ENCODE peak calls at places on chromosomes 11 and 22, in five cellular contexts. O is pancreas; F is adrenal gland; E is effector memory CD4-positive, alpha-beta T cell; Q is A549. D is an unnamed sample. For H3K4me1, the result is how much of the 10 kb centered on the place peaks cover.

GRCh38 chr11:116415095-116415494 is 357.7 kb downstream of the BUD13 start:
- DNase-seq in O (no peak), F (no peak), E (no peak), Q (peak), D (no peak)

GRCh38 chr22:38721551-38721950 is 15.8 kb downstream of the GTPBP1 start:
- DNase-seq in O (no peak), F (no peak), E (no peak), Q (no peak), D (no peak)

GRCh38 chr11:126345759-126346585 is 9.5 kb upstream of the ST3GAL4 start:
- DNase-seq in O (peak), F (peak), E (no peak), Q (no peak), D (peak)

GRCh38 chr11:44632466-44633123 is 67.1 kb downstream of the CD82 start:
- DNase-seq in O (peak), F (peak), E (no peak), Q (peak), D (no peak)

GRCh38 chr11:119764108-119764874 is 35.3 kb upstream of the NECTIN1 start:
- DNase-seq in O (peak), F (peak), E (no peak), Q (no peak), D (no peak)

GRCh38 chr11:79417069-79417920 is 23.5 kb downstream of the TENM4 start:
- DNase-seq in O (no peak), F (no peak), E (no peak), Q (no peak), D (no peak)

GRCh38 chr11:65498042-65498726 is 661 bp upstream of the MALAT1 start:
- DNase-seq in O (peak), F (peak), E (no peak), Q (peak), D (no peak)

GRCh38 chr11:64186205-64187165 is 514 bp downstream of the STIP1 start:
- DNase-seq in O (peak), F (peak), E (peak), Q (no peak), D (no peak)

GRCh38 chr11:63880031-63880841 is 36.7 kb downstream of the RCOR2 start:
- DNase-seq in O (no peak), F (no peak), E (no peak), Q (no peak), D (no peak)

GRCh38 chr22:30471616-30472318 is at the start of gene SEC14L3:
- DNase-seq in O (no peak), F (no peak), E (no peak), Q (no peak), D (no peak)

GRCh38 chr11:118230088-118230487 is 5.3 kb upstream of the JAML start:
- DNase-seq in O (no peak), F (no peak), E (peak), Q (no peak), D (no peak)

GRCh38 chr11:76269247-76269646 is 62.9 kb upstream of the WNT11 start:
- DNase-seq in O (no peak), F (peak), E (no peak), Q (no peak), D (no peak)

GRCh38 chr11:34185926-34186841 is 80.8 kb downstream of the NAT10 start:
- DNase-seq in O (no peak), F (no peak), E (no peak), Q (no peak), D (no peak)

GRCh38 chr22:45323695-45324094 is 14.0 kb downstream of the FAM118A start:
- DNase-seq in O (no peak), F (no peak), E (no peak), Q (no peak), D (no peak)

GRCh38 chr11:78957481-78958245 is 383.0 kb upstream of the NARS2 start:
- DNase-seq in O (no peak), F (no peak), E (no peak), Q (no peak), D (no peak)

GRCh38 chr11:8261921-8262551 is 1.6 kb downstream of the LMO1 start:
- DNase-seq in O (no peak), F (no peak), E (no peak), Q (no peak), D (no peak)

GRCh38 chr11:134843020-134843419 is 431.0 kb upstream of the B3GAT1 start:
- DNase-seq in O (no peak), F (no peak), E (no peak), Q (no peak), D (no peak)

GRCh38 chr11:123707606-123708205 is 33.8 kb downstream of the ZNF202 start:
- DNase-seq in O (peak), F (peak), E (no peak), Q (peak), D (peak)

GRCh38 chr22:46004105-46004866 is 27.3 kb upstream of the WNT7B start:
- DNase-seq in O (no peak), F (no peak), E (no peak), Q (no peak), D (no peak)

GRCh38 chr11:81673001-81673400 is 1060.7 kb downstream of the FAM181B start:
- DNase-seq in O (no peak), F (no peak), E (no peak), Q (no peak), D (no peak)

GRCh38 chr11:19756675-19757475 is 44.2 kb downstream of the NAV2 start:
- DNase-seq in O (no peak), F (no peak), E (no peak), Q (no peak), D (no peak)

GRCh38 chr11:32838505-32839274 is 9.0 kb downstream of the PRRG4 start:
- DNase-seq in O (no peak), F (no peak), E (no peak), Q (peak), D (no peak)

GRCh38 chr11:31656051-31656450 is 146.5 kb downstream of the ELP4 start:
- DNase-seq in O (no peak), F (no peak), E (no peak), Q (peak), D (no peak)

GRCh38 chr11:107999759-108000455 is 8.8 kb upstream of the CUL5 start:
- DNase-seq in O (no peak), F (no peak), E (no peak), Q (peak), D (peak)

GRCh38 chr22:45996241-45997076 is 19.5 kb upstream of the WNT7B start:
- DNase-seq in O (no peak), F (peak), E (no peak), Q (no peak), D (peak)

GRCh38 chr11:46376258-46377050 is 5.0 kb upstream of the MDK start:
- DNase-seq in O (no peak), F (peak), E (no peak), Q (no peak), D (no peak)

GRCh38 chr11:31910950-31911576 is 99.9 kb upstream of the PAX6 start:
- DNase-seq in O (no peak), F (no peak), E (no peak), Q (no peak), D (no peak)

GRCh38 chr11:39374963-39375698 is 2084.3 kb downstream of the LRRC4C start:
- DNase-seq in O (no peak), F (no peak), E (no peak), Q (peak), D (no peak)

GRCh38 chr22:37601540-37602442 is 6.8 kb upstream of the GGA1 start:
- DNase-seq in O (peak), F (no peak), E (no peak), Q (peak), D (peak)

GRCh38 chr11:120612363-120613263 is 101.1 kb downstream of the GRIK4 start:
- DNase-seq in O (no peak), F (no peak), E (no peak), Q (peak), D (no peak)

GRCh38 chr11:9527481-9528140 is 45.9 kb upstream of the WEE1 start:
- DNase-seq in O (no peak), F (no peak), E (no peak), Q (peak), D (no peak)

GRCh38 chr11:78208257-78209165 is 19.8 kb downstream of the USP35 start:
- DNase-seq in O (no peak), F (no peak), E (no peak), Q (no peak), D (no peak)

GRCh38 chr22:42966389-42966998 is 48.5 kb downstream of the PACSIN2 start:
- DNase-seq in O (no peak), F (no peak), E (no peak), Q (no peak), D (no peak)

GRCh38 chr11:68106165-68106940 is 14.8 kb downstream of the CHKA start:
- DNase-seq in O (peak), F (no peak), E (no peak), Q (no peak), D (no peak)

GRCh38 chr11:16605440-16605970 is 132.9 kb upstream of the C11orf58 start:
- DNase-seq in O (no peak), F (peak), E (no peak), Q (no peak), D (no peak)

GRCh38 chr11:76695133-76695532 is 24.6 kb upstream of the LRRC32 start:
- DNase-seq in O (no peak), F (no peak), E (no peak), Q (peak), D (no peak)

GRCh38 chr11:79472736-79473536 is 32.1 kb upstream of the TENM4 start:
- DNase-seq in O (no peak), F (no peak), E (no peak), Q (no peak), D (no peak)

GRCh38 chr11:111334495-111335123 is 36.3 kb downstream of the POU2AF3 start:
- DNase-seq in O (peak), F (no peak), E (no peak), Q (peak), D (no peak)

GRCh38 chr11:115958089-115959000 is 454.1 kb upstream of the CADM1 start:
- DNase-seq in O (no peak), F (no peak), E (no peak), Q (no peak), D (no peak)

DNA sequence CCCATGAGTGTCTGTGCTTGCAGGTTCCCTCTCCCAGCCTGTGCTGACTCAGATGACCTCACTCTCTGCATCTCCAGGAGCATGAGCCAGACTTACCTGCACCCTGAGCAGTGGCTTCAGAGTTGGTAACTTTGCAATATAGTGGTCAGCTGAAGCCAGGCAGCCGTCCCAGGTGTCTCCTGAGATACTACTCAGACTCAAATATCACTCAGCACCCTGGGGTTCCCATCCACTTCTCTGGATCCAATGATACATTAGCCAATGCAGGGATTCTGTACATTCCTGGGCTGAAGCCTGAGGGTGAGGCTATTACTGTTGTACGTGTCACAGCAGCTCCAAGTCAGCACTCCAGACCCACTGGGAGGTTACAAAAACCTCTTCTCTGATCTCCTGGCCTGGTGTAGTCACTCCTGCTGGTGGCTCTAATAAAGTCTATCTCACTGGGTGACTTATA is 87.8 kb upstream of the TOP3B start:
- DNase-seq in O (no peak), F (no peak), E (no peak), Q (no peak), D (no peak)
- H3K4me1 ChIP-seq in O (under half), F (under half), E (under half), Q (under half), D (under half)

GRCh38 chr22:23144432-23144831 is 845 bp upstream of the RAB36 start:
- DNase-seq in O (no peak), F (no peak), E (no peak), Q (no peak), D (no peak)
- H3K4me1 ChIP-seq in O (under half), F (under half), E (under half), Q (under half), D (under half)

DNA sequence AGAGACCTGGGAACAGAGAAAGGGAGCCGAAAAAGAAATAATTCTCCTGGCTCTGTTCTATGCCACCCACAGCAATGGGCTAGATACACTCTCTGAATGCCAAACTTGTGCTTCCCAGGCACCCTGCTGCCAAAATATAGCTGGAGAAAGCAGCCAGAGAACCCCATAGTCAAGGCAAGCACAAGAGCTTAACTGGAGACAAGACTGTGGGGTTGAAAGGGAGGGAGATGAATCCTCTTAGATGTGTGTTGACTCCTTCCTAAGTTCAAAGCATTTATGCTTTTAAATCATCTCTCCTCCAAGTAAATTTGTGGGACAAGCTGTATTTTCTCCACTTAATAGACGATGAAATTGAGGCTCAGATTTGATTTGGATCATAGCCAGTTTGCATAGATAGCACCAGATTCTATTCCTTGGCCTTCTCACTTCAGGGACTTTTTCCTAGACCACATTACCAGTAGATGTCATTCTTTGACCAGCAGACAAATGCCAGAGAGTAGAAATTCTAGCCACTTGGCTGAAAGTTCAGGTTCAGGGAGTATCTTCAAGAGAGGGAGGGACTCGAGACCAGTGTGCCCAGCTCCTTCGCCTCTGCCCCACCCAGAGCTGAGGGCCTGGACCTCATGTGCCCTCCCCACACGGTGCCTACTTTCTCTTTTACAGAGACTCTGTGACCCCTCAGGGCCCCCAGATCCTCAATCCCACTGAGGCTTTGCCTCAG is 16.6 kb upstream of the ETS1 start:
- DNase-seq in O (no peak), F (no peak), E (no peak), Q (no peak), D (no peak)
- H3K4me1 ChIP-seq in O (under half), F (under half), E (under half), Q (under half), D (under half)

GRCh38 chr11:83007909-83008580 is 63.7 kb downstream of the RAB30 start:
- DNase-seq in O (peak), F (peak), E (no peak), Q (no peak), D (peak)

GRCh38 chr11:83008581-83008923 is 63.1 kb downstream of the RAB30 start:
- DNase-seq in O (no peak), F (no peak), E (no peak), Q (no peak), D (no peak)

GRCh38 chr11:83007477-83007876 is 64.2 kb downstream of the RAB30 start:
- DNase-seq in O (no peak), F (no peak), E (no peak), Q (no peak), D (no peak)

GRCh38 chr11:83004855-83005556 is 66.7 kb downstream of the RAB30 start:
- DNase-seq in O (no peak), F (no peak), E (no peak), Q (no peak), D (no peak)

DNA sequence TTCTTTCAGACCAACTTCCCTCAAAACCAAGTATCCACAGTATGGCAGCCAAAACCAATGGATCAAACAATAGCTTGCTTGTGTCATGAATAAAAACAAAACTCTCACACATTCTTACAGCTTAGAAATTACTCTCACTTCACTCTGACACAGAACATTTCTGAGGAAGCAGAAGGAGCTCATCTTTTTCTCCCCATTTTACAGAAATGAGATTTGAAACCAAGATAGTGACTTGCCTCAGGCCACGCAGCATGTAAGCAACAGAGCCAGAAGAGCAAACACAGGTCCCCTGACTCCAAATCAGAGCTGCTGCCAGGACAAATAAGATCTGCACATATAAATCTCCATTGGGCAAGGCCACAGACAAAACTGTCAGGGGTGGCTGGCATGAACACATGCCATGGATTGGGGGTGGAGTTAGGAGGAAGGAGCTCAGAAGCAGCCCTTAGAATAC is 64.8 kb downstream of the RAB30 start:
- DNase-seq in O (peak), F (peak), E (no peak), Q (no peak), D (peak)
- H3K4me1 ChIP-seq in O (under half), F (half or more), E (under half), Q (under half), D (under half)

GRCh38 chr11:94702481-94702880 is 65.7 kb upstream of the AMOTL1 start:
- DNase-seq in O (no peak), F (no peak), E (no peak), Q (no peak), D (no peak)
- H3K4me1 ChIP-seq in O (under half), F (under half), E (under half), Q (under half), D (under half)

GRCh38 chr11:854601-855342 is 12.1 kb downstream of the TSPAN4 start:
- DNase-seq in O (no peak), F (no peak), E (no peak), Q (no peak), D (no peak)

GRCh38 chr11:856397-856796 is 13.7 kb downstream of the TSPAN4 start:
- DNase-seq in O (no peak), F (no peak), E (no peak), Q (no peak), D (no peak)

GRCh38 chr11:855343-855674 is 12.7 kb downstream of the TSPAN4 start:
- DNase-seq in O (no peak), F (no peak), E (no peak), Q (no peak), D (no peak)

GRCh38 chr11:853682-854448 is 11.2 kb downstream of the TSPAN4 start:
- DNase-seq in O (no peak), F (no peak), E (no peak), Q (no peak), D (no peak)

DNA sequence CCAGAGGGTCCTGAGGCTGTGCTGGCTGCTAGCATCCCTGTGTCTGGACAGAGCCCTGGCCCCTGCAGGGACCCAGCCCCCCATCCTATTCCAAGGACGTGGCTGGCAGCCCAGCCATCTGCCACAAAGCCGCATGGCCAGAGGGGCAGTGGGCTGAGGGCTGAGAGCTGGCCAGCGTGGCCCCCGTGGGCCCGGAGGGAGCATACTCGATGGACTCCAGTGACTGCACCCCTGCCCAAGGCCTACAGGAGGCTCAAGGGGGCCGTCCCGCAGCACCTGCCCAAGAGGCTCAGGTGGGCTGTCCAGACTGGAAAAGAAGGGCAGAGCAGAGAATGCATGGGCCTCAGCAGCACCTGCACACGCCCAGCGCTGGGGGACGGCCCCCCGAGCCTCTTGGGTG is 13.1 kb downstream of the TSPAN4 start:
- DNase-seq in O (no peak), F (no peak), E (no peak), Q (no peak), D (no peak)
- H3K4me1 ChIP-seq in O (under half), F (under half), E (under half), Q (under half), D (under half)